ENCODE peak calls at places on chromosomes 1 and 21, in seven cellular contexts. U, I, H, M, W, F and S are unnamed samples.

GRCh38 chr1:7915826-7916225 is 24.8 kb downstream of the TNFRSF9 start:
- DNase-seq in U (no peak), F (no peak), W (no peak), I (no peak), M (no peak), H (no peak), S (no peak)

GRCh38 chr1:17525996-17526686 is 13.4 kb upstream of the ARHGEF10L start:
- DNase-seq in F (no peak), M (no peak), I (no peak), W (no peak), H (no peak), U (no peak), S (no peak)

GRCh38 chr1:8115031-8115768 is 89.1 kb upstream of the ERRFI1 start:
- DNase-seq in W (no peak), U (no peak), H (no peak), I (no peak), M (no peak), F (no peak), S (no peak)

GRCh38 chr1:243712242-243712641 is 137.8 kb downstream of the AKT3 start:
- DNase-seq in U (no peak), M (no peak), W (no peak), I (no peak), F (no peak), H (no peak), S (no peak)

GRCh38 chr21:42148584-42148983 is 70.4 kb upstream of the ABCG1 start:
- DNase-seq in H (no peak), M (no peak), I (no peak), F (no peak), W (no peak), U (no peak), S (peak)

GRCh38 chr1:16156848-16157495 is 1.1 kb upstream of the EPHA2 start:
- DNase-seq in H (peak), U (no peak), M (no peak), I (peak), F (no peak), W (no peak), S (no peak)

GRCh38 chr1:212498243-212498642 is 65.5 kb downstream of the NENF start:
- DNase-seq in I (peak), F (no peak), U (no peak), M (peak), W (no peak), H (no peak), S (no peak)

GRCh38 chr1:155044812-155045690 is 6.1 kb upstream of the ADAM15 start:
- DNase-seq in H (peak), M (peak), W (peak), U (peak), I (peak), F (peak), S (peak)

GRCh38 chr1:202101182-202101581 is 21.5 kb upstream of the GPR37L1 start:
- DNase-seq in F (no peak), U (no peak), I (no peak), M (no peak), W (peak), H (no peak), S (no peak)

GRCh38 chr1:15617874-15618684 is 821 bp downstream of the DDI2 start:
- DNase-seq in F (no peak), M (peak), I (peak), H (no peak), U (no peak), W (no peak), S (no peak)

GRCh38 chr1:9868244-9868590 is 41.9 kb downstream of the CTNNBIP1 start:
- DNase-seq in H (no peak), U (no peak), W (no peak), M (no peak), F (no peak), I (no peak), S (no peak)

GRCh38 chr1:183205196-183205781 is 19.2 kb downstream of the LAMC2 start:
- DNase-seq in U (no peak), I (peak), H (no peak), F (no peak), W (no peak), M (no peak), S (no peak)